ENCODE peak calls at places on chromosomes 11 and 22, in ten cellular contexts. A is right lobe of liver; N is uterus; D is left ventricle myocardium inferior; T is adrenal gland; M is K562; O is foreskin keratinocyte; G is fibroblast of lung; S is CD8-positive, alpha-beta memory T cell; W is transverse colon. X is an unnamed sample. For H3K4me1 and H3K27me3, the result is how much of the 10 kb centered on the place peaks cover.

GRCh38 chr11:79400206-79400605 is 40.6 kb downstream of the TENM4 start:
- DNase-seq in O (no peak), S (no peak), D (no peak), A (no peak), M (no peak), N (no peak), W (no peak), G (no peak), T (no peak), X (no peak)

GRCh38 chr11:61037694-61038093 is 64.6 kb upstream of the CD5 start:
- DNase-seq in A (no peak), O (peak), W (no peak), D (peak), G (peak), S (no peak), N (no peak), M (no peak), T (no peak), X (no peak)

GRCh38 chr22:38257650-38258246 is 15.1 kb downstream of the TMEM184B start:
- DNase-seq in A (no peak), O (no peak), S (no peak), N (no peak), D (no peak), T (no peak), W (peak), M (no peak), G (no peak), X (no peak)

GRCh38 chr11:13338437-13339069 is 61.0 kb downstream of the BMAL1 start:
- DNase-seq in O (peak), W (no peak), S (no peak), A (no peak), M (peak), D (no peak), N (no peak), G (no peak), T (peak), X (no peak)

GRCh38 chr11:36024716-36025115 is 80.9 kb downstream of the LDLRAD3 start:
- DNase-seq in W (no peak), G (no peak), M (no peak), N (no peak), A (no peak), S (no peak), T (no peak), O (no peak), D (no peak), X (peak)

GRCh38 chr11:10050561-10050960 is 243.5 kb downstream of the SBF2 start:
- DNase-seq in N (no peak), O (peak), D (no peak), G (peak), M (no peak), T (no peak), W (no peak), S (no peak), A (no peak), X (peak)

GRCh38 chr22:17198188-17199130 is 20.8 kb downstream of the ADA2 start:
- DNase-seq in T (peak), N (peak), O (no peak), G (peak), M (peak), D (peak), S (no peak), A (no peak), W (no peak), X (no peak)

GRCh38 chr22:29259253-29259899 is 8.4 kb downstream of the RHBDD3 start:
- DNase-seq in D (no peak), N (no peak), S (no peak), W (no peak), T (no peak), G (no peak), M (no peak), O (no peak), A (no peak), X (no peak)

GRCh38 chr11:121281609-121282164 is 10.9 kb upstream of the SC5D start:
- DNase-seq in M (no peak), G (no peak), A (no peak), N (no peak), W (no peak), S (no peak), O (peak), T (no peak), D (no peak), X (peak)

GRCh38 chr22:25837288-25837900 is 95.4 kb downstream of the MYO18B start:
- DNase-seq in O (no peak), S (no peak), D (no peak), W (no peak), A (no peak), T (no peak), G (no peak), N (no peak), M (no peak), X (no peak)

GRCh38 chr11:49505231-49505630 is 296.8 kb upstream of the FOLH1 start:
- DNase-seq in O (peak), G (no peak), W (no peak), M (no peak), N (no peak), S (no peak), A (no peak), D (no peak), T (no peak), X (no peak)

GRCh38 chr11:77724639-77725038 is 87.0 kb upstream of the CLNS1A start:
- DNase-seq in N (no peak), A (no peak), G (no peak), S (no peak), W (no peak), T (no peak), O (no peak), M (no peak), D (no peak), X (no peak)

GRCh38 chr22:47063071-47063509 is 300.6 kb downstream of the TBC1D22A start:
- DNase-seq in G (no peak), M (no peak), O (no peak), N (no peak), D (no peak), W (peak), S (peak), A (no peak), T (no peak), X (no peak)

GRCh38 chr22:28023774-28024173 is 104.7 kb upstream of the PITPNB start:
- DNase-seq in M (no peak), O (no peak), W (no peak), S (no peak), D (peak), N (peak), T (no peak), A (no peak), G (no peak), X (no peak)

GRCh38 chr11:2096919-2097301 is 42.3 kb downstream of the IGF2 start:
- DNase-seq in G (no peak), N (no peak), W (no peak), A (no peak), O (no peak), T (no peak), M (no peak), D (no peak), S (peak), X (no peak)

GRCh38 chr11:27754035-27755017 is 54.1 kb upstream of the BDNF start:
- DNase-seq in D (no peak), G (peak), T (peak), A (no peak), O (no peak), W (no peak), S (no peak), N (no peak), M (no peak), X (no peak)

GRCh38 chr11:125101596-125101995 is 9.8 kb downstream of the TMEM218 start:
- DNase-seq in G (no peak), D (no peak), N (no peak), T (no peak), O (no peak), S (no peak), W (no peak), A (no peak), M (no peak), X (no peak)

GRCh38 chr11:62719302-62719978 is 7.8 kb downstream of the HNRNPUL2 start:
- DNase-seq in A (no peak), N (no peak), S (no peak), O (no peak), T (no peak), W (no peak), D (no peak), M (no peak), G (no peak), X (no peak)

GRCh38 chr11:67024410-67024809 is 1.5 kb downstream of the SYT12 start:
- DNase-seq in O (no peak), D (no peak), W (no peak), G (peak), N (no peak), M (no peak), T (no peak), S (peak), A (no peak), X (no peak)

GRCh38 chr11:133659542-133660201 is 127.4 kb upstream of the OPCML start:
- DNase-seq in G (no peak), W (no peak), S (no peak), N (no peak), D (no peak), A (no peak), M (no peak), O (no peak), T (no peak), X (no peak)

GRCh38 chr22:28896611-28897010 is 13.2 kb downstream of the ZNRF3 start:
- DNase-seq in G (no peak), M (no peak), W (no peak), T (no peak), N (no peak), S (no peak), O (peak), D (no peak), A (no peak), X (no peak)

GRCh38 chr11:110000045-110000502 is 93.1 kb upstream of the ZC3H12C start:
- DNase-seq in O (peak), T (no peak), W (no peak), S (no peak), D (no peak), G (peak), A (no peak), N (no peak), M (no peak), X (peak)

GRCh38 chr11:18384157-18384641 is 10.2 kb upstream of the LDHA start:
- DNase-seq in M (peak), S (no peak), D (peak), T (peak), W (peak), A (peak), O (no peak), N (peak), G (peak), X (peak)

GRCh38 chr11:114279778-114280532 is 16.2 kb upstream of the NNMT start:
- DNase-seq in S (no peak), T (no peak), G (peak), W (no peak), A (no peak), D (no peak), M (no peak), O (peak), N (no peak), X (no peak)

GRCh38 chr11:114762437-114762836 is 84.1 kb downstream of the NXPE2 start:
- DNase-seq in N (peak), O (peak), W (peak), D (peak), M (peak), G (peak), S (no peak), A (peak), T (peak), X (no peak)

GRCh38 chr11:587978-588380 is 11.7 kb downstream of the PHRF1 start:
- DNase-seq in M (peak), T (peak), D (no peak), O (no peak), W (no peak), S (peak), N (no peak), G (peak), A (peak), X (no peak)

GRCh38 chr11:93700830-93701229 is 39.3 kb downstream of the CEP295 start:
- DNase-seq in G (peak), S (no peak), M (no peak), N (no peak), T (no peak), D (no peak), A (no peak), W (no peak), O (no peak), X (no peak)

GRCh38 chr11:8959546-8960166 is 4.6 kb downstream of the TMEM9B start:
- DNase-seq in G (peak), N (no peak), S (no peak), D (no peak), A (no peak), O (peak), M (peak), W (peak), T (no peak), X (peak)

GRCh38 chr11:86246293-86246675 is 1.7 kb downstream of the EED start:
- DNase-seq in T (no peak), A (no peak), D (no peak), N (no peak), O (peak), W (no peak), M (no peak), G (no peak), S (no peak), X (no peak)

DNA sequence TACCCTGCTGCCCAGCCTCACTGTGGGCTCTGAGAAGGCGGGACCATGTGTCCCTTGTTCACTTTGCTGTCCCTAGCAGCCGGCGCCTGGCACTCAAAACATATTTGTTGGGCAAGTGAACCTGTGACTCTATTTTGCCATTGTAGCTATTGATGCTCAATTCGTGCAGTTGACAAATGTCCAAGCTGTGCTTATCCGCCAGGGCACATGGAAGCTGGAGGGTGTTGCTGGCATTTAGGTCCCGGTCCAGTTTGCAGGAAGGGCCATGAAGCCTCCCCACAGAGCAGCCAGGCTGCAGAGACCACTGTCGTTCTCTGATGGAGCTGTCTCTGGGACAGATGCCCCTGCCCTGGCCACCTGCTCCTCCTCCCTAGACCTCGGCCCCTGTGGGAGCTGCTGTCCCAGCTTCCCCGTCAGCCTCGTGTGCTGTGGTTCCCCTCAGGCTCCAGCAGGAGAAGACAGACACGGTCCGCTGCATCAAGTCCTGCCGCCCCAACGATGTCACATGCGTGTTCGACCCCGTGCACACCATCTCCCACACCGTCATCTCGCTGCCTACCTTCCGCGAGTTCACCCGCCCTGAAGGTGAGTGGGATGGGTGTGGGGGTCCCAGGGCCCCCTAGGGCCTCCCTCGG is 71.5 kb downstream of the FBLN1 start:
- DNase-seq in N (no peak), O (no peak), A (no peak), M (no peak), D (no peak), G (no peak), W (no peak), T (no peak), S (no peak), X (no peak)
- H3K4me1 ChIP-seq in N (under half), O (under half), A (under half), M (under half), D (under half), G (under half), W (under half), T (under half), S (under half), X (under half)

GRCh38 chr22:44838316-44839016 is 86.1 kb downstream of the ARHGAP8 start:
- DNase-seq in D (no peak), W (no peak), T (no peak), N (no peak), M (no peak), A (peak), S (peak), O (no peak), G (no peak), X (no peak)

GRCh38 chr22:44837481-44837880 is 85.1 kb downstream of the ARHGAP8 start:
- DNase-seq in G (no peak), O (no peak), N (no peak), T (no peak), D (no peak), A (peak), W (no peak), M (no peak), S (peak), X (no peak)

GRCh38 chr22:44840611-44841322 is 88.4 kb downstream of the ARHGAP8 start:
- DNase-seq in G (no peak), S (peak), A (peak), M (no peak), O (no peak), N (no peak), D (no peak), T (no peak), W (no peak), X (no peak)

GRCh38 chr22:44839721-44840120 is 87.3 kb downstream of the ARHGAP8 start:
- DNase-seq in T (no peak), M (no peak), A (peak), W (no peak), N (no peak), G (no peak), S (peak), D (no peak), O (no peak), X (no peak)

GRCh38 chr22:44839061-44839460 is 86.7 kb downstream of the ARHGAP8 start:
- DNase-seq in W (no peak), S (no peak), O (no peak), M (no peak), A (peak), G (no peak), T (no peak), N (no peak), D (no peak), X (no peak)
- H3K27me3 ChIP-seq in W (under half), S (under half), O (under half), M (under half), A (under half), G (under half), T (under half), N (under half), D (half or more), X (under half)

GRCh38 chr22:22058649-22059475 is 76.3 kb upstream of the TOP3B start:
- DNase-seq in O (no peak), M (no peak), S (no peak), W (no peak), D (no peak), N (no peak), T (no peak), G (no peak), A (no peak), X (no peak)
- H3K4me1 ChIP-seq in O (under half), M (under half), S (under half), W (under half), D (under half), N (under half), T (under half), G (under half), A (under half), X (under half)

GRCh38 chr11:69884751-69885150 is 65.5 kb upstream of the FGF3 start:
- DNase-seq in S (no peak), D (no peak), O (no peak), W (no peak), A (no peak), M (no peak), T (no peak), N (no peak), G (no peak), X (no peak)
- H3K27me3 ChIP-seq in S (under half), D (half or more), O (under half), W (under half), A (under half), M (half or more), T (under half), N (under half), G (under half), X (under half)

GRCh38 chr22:40602231-40602630 is 34.3 kb downstream of the MRTFA start:
- DNase-seq in A (no peak), S (no peak), N (no peak), W (no peak), M (no peak), T (no peak), D (no peak), O (no peak), G (peak), X (no peak)
- H3K4me1 ChIP-seq in A (under half), S (under half), N (under half), W (half or more), M (under half), T (under half), D (half or more), O (half or more), G (under half), X (under half)

GRCh38 chr22:42462016-42462415 is 29.8 kb upstream of the NFAM1 start:
- DNase-seq in A (no peak), T (no peak), M (peak), S (no peak), G (no peak), W (no peak), O (no peak), N (no peak), D (no peak), X (peak)
- H3K27me3 ChIP-seq in A (under half), T (under half), M (under half), S (under half), G (under half), W (under half), O (under half), N (under half), D (half or more), X (under half)

DNA sequence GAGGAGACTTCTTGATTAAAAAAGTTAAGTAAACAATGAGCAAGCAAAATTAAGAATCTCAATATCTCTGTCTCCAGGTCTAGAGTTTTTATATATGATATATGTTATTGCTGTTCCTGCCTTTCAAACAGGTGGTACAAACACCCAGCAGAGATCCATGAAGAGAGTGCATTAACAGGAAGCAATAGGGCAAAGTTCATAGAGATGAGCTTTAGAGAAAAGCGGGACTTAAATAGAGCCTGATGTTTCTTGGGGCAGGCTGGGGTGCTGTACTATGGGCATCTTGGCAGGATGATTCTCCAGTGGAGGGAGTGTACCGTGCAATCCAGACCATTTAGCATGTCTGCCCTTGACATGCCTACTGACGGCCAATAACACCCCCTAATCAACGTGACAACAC is 6.8 kb downstream of the MAPK1 start:
- DNase-seq in G (no peak), T (no peak), S (no peak), N (no peak), A (no peak), O (no peak), M (peak), D (no peak), W (no peak), X (no peak)
- H3K4me1 ChIP-seq in G (under half), T (under half), S (half or more), N (under half), A (under half), O (under half), M (under half), D (half or more), W (half or more), X (under half)

GRCh38 chr22:22031571-22031970 is 49.0 kb upstream of the TOP3B start:
- DNase-seq in A (no peak), W (no peak), M (no peak), S (no peak), D (no peak), G (no peak), N (no peak), T (no peak), O (no peak), X (no peak)

GRCh38 chr22:22033803-22034468 is 51.3 kb upstream of the TOP3B start:
- DNase-seq in M (no peak), A (no peak), S (no peak), D (no peak), N (no peak), T (no peak), O (no peak), W (no peak), G (no peak), X (no peak)

GRCh38 chr22:22034469-22035132 is 52.0 kb upstream of the TOP3B start:
- DNase-seq in O (no peak), G (no peak), W (no peak), S (no peak), D (no peak), A (no peak), T (no peak), N (no peak), M (no peak), X (no peak)

GRCh38 chr22:22032099-22032905 is 49.7 kb upstream of the TOP3B start:
- DNase-seq in G (no peak), N (no peak), T (no peak), M (no peak), S (no peak), A (no peak), D (no peak), O (no peak), W (no peak), X (no peak)

GRCh38 chr22:22032906-22033802 is 50.6 kb upstream of the TOP3B start:
- DNase-seq in O (no peak), T (no peak), M (no peak), A (no peak), W (no peak), D (no peak), N (no peak), G (no peak), S (no peak), X (no peak)
- H3K27me3 ChIP-seq in O (under half), T (under half), M (under half), A (under half), W (under half), D (under half), N (under half), G (under half), S (under half), X (under half)

X was measured in PC-9.